ENCODE peak calls at places on chromosomes 6 and 20, in ten cellular contexts. One of them, this sample, is unnamed.

GRCh38 chr6:157661652-157662051 is 161.4 kb upstream of the SNX9 start:
- DNase-seq in tibial artery: no peak
- DNase-seq in upper lobe of right lung: no peak
- DNase-seq in omental fat pad: no peak
- DNase-seq in cardiac fibroblast: no peak
- DNase-seq in tibial nerve: no peak
- DNase-seq in psoas muscle: no peak
- DNase-seq in fibroblast of pulmonary artery: no peak
- DNase-seq in GM10248: no peak
- DNase-seq in glutamatergic neuron: no peak
- DNase-seq in this sample: no peak

GRCh38 chr6:14276667-14277404 is 159.3 kb downstream of the CD83 start:
- DNase-seq in fibroblast of pulmonary artery: no peak
- DNase-seq in upper lobe of right lung: no peak
- DNase-seq in tibial artery: no peak
- DNase-seq in GM10248: peak
- DNase-seq in tibial nerve: no peak
- DNase-seq in omental fat pad: no peak
- DNase-seq in cardiac fibroblast: no peak
- DNase-seq in psoas muscle: no peak
- DNase-seq in glutamatergic neuron: no peak
- DNase-seq in this sample: no peak

GRCh38 chr6:169787797-169788196 is 36.4 kb downstream of the ERMARD start:
- DNase-seq in tibial nerve: no peak
- DNase-seq in GM10248: no peak
- DNase-seq in tibial artery: peak
- DNase-seq in omental fat pad: no peak
- DNase-seq in psoas muscle: no peak
- DNase-seq in glutamatergic neuron: no peak
- DNase-seq in upper lobe of right lung: peak
- DNase-seq in fibroblast of pulmonary artery: no peak
- DNase-seq in cardiac fibroblast: no peak
- DNase-seq in this sample: no peak

GRCh38 chr20:46509523-46509922 is 3.8 kb downstream of the ZNF334 start:
- DNase-seq in tibial nerve: no peak
- DNase-seq in tibial artery: no peak
- DNase-seq in fibroblast of pulmonary artery: no peak
- DNase-seq in psoas muscle: no peak
- DNase-seq in omental fat pad: no peak
- DNase-seq in glutamatergic neuron: no peak
- DNase-seq in GM10248: no peak
- DNase-seq in upper lobe of right lung: no peak
- DNase-seq in cardiac fibroblast: no peak
- DNase-seq in this sample: no peak

GRCh38 chr6:51528556-51528955 is 558.9 kb downstream of the PKHD1 start:
- DNase-seq in fibroblast of pulmonary artery: no peak
- DNase-seq in glutamatergic neuron: no peak
- DNase-seq in upper lobe of right lung: no peak
- DNase-seq in tibial nerve: no peak
- DNase-seq in GM10248: no peak
- DNase-seq in cardiac fibroblast: no peak
- DNase-seq in psoas muscle: no peak
- DNase-seq in omental fat pad: no peak
- DNase-seq in tibial artery: no peak
- DNase-seq in this sample: no peak

GRCh38 chr20:38961530-38962043 is 557 bp upstream of the DHX35 start:
- DNase-seq in glutamatergic neuron: no peak
- DNase-seq in cardiac fibroblast: no peak
- DNase-seq in omental fat pad: no peak
- DNase-seq in fibroblast of pulmonary artery: no peak
- DNase-seq in tibial nerve: no peak
- DNase-seq in GM10248: no peak
- DNase-seq in psoas muscle: no peak
- DNase-seq in upper lobe of right lung: no peak
- DNase-seq in tibial artery: no peak
- DNase-seq in this sample: no peak

GRCh38 chr6:153117986-153118886 is 12.8 kb downstream of the RGS17 start:
- DNase-seq in cardiac fibroblast: peak
- DNase-seq in upper lobe of right lung: no peak
- DNase-seq in omental fat pad: no peak
- DNase-seq in glutamatergic neuron: no peak
- DNase-seq in tibial artery: no peak
- DNase-seq in fibroblast of pulmonary artery: peak
- DNase-seq in GM10248: peak
- DNase-seq in psoas muscle: no peak
- DNase-seq in tibial nerve: no peak
- DNase-seq in this sample: no peak

GRCh38 chr6:23244300-23244699 is 674.9 kb downstream of the HDGFL1 start:
- DNase-seq in glutamatergic neuron: no peak
- DNase-seq in tibial artery: no peak
- DNase-seq in fibroblast of pulmonary artery: peak
- DNase-seq in cardiac fibroblast: peak
- DNase-seq in psoas muscle: no peak
- DNase-seq in upper lobe of right lung: no peak
- DNase-seq in tibial nerve: no peak
- DNase-seq in GM10248: no peak
- DNase-seq in omental fat pad: no peak
- DNase-seq in this sample: no peak

GRCh38 chr20:31738729-31739549 is at the start of gene TPX2:
- DNase-seq in psoas muscle: peak
- DNase-seq in tibial artery: peak
- DNase-seq in upper lobe of right lung: peak
- DNase-seq in glutamatergic neuron: peak
- DNase-seq in cardiac fibroblast: peak
- DNase-seq in fibroblast of pulmonary artery: peak
- DNase-seq in tibial nerve: peak
- DNase-seq in omental fat pad: peak
- DNase-seq in GM10248: peak
- DNase-seq in this sample: peak

DNA sequence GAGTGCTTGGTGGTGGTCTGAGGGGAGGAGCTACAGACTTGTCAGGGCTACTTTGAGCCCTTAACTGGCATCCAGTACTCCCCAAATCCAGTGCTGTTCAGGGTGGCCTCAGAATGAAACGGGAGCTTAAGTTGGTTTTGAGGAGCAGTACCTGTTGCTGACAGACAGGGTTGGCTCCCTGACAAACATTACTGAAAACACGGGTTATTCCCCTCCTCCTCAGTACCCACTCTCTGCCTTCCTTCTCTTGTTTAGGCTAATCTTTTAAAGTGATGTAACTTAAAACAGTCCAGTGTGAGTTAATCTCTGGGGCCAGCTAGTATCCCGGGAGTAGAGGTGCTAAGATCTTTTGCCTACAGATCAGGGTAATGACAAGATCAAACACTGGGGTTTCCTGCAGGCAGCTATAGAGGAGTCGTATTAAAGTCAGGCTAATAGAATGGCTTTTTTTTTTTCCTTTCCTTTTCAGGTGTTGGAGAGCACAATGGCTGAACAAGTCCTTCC is 3.7 kb downstream of the TNFAIP3 start:
- DNase-seq in omental fat pad: no peak
- DNase-seq in tibial artery: no peak
- DNase-seq in upper lobe of right lung: no peak
- DNase-seq in tibial nerve: no peak
- DNase-seq in GM10248: peak
- DNase-seq in psoas muscle: no peak
- DNase-seq in cardiac fibroblast: no peak
- DNase-seq in glutamatergic neuron: no peak
- DNase-seq in fibroblast of pulmonary artery: peak
- DNase-seq in this sample: no peak
- TF ChIP-seq CTCF in omental fat pad: no peak
- TF ChIP-seq CTCF in tibial artery: no peak
- TF ChIP-seq CTCF in upper lobe of right lung: peak
- TF ChIP-seq CTCF in tibial nerve: peak
- TF ChIP-seq CTCF in GM10248: no peak
- TF ChIP-seq CTCF in psoas muscle: peak
- TF ChIP-seq CTCF in cardiac fibroblast: peak
- TF ChIP-seq CTCF in glutamatergic neuron: no peak
- TF ChIP-seq CTCF in fibroblast of pulmonary artery: peak
- TF ChIP-seq CTCF in this sample: no peak

DNA sequence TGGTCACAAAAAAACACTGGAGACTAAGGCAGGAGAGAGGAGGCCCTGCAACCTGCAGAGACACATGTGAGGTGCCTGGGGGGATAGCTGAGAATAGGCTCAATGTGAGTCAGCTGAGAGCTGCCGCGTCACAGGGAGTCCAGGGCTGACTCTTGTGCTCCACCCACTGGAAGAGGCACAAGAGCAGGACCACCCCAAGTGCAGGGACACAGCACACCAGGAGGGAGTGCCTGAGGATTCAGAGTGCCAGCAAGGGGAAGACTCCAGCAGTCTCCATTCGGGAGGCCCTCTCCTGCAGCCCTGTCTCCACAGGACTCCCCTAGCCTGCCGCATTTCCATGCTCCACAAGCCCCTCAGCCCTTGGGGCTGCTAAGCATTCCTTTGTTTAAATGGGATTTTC is 105.5 kb downstream of the HUS1B start:
- DNase-seq in upper lobe of right lung: no peak
- DNase-seq in fibroblast of pulmonary artery: peak
- DNase-seq in psoas muscle: no peak
- DNase-seq in GM10248: peak
- DNase-seq in cardiac fibroblast: peak
- DNase-seq in tibial nerve: no peak
- DNase-seq in tibial artery: no peak
- DNase-seq in omental fat pad: no peak
- DNase-seq in glutamatergic neuron: peak
- DNase-seq in this sample: peak
- TF ChIP-seq CTCF in upper lobe of right lung: no peak
- TF ChIP-seq CTCF in fibroblast of pulmonary artery: no peak
- TF ChIP-seq CTCF in psoas muscle: no peak
- TF ChIP-seq CTCF in GM10248: peak
- TF ChIP-seq CTCF in cardiac fibroblast: peak
- TF ChIP-seq CTCF in tibial nerve: no peak
- TF ChIP-seq CTCF in tibial artery: no peak
- TF ChIP-seq CTCF in omental fat pad: no peak
- TF ChIP-seq CTCF in glutamatergic neuron: no peak
- TF ChIP-seq CTCF in this sample: no peak

GRCh38 chr6:48388045-48388444 is 277.0 kb upstream of the PTCHD4 start:
- DNase-seq in cardiac fibroblast: no peak
- DNase-seq in fibroblast of pulmonary artery: no peak
- DNase-seq in upper lobe of right lung: no peak
- DNase-seq in tibial nerve: no peak
- DNase-seq in glutamatergic neuron: no peak
- DNase-seq in omental fat pad: no peak
- DNase-seq in GM10248: no peak
- DNase-seq in tibial artery: no peak
- DNase-seq in psoas muscle: no peak
- DNase-seq in this sample: no peak

GRCh38 chr6:48389146-48390043 is 278.4 kb upstream of the PTCHD4 start:
- DNase-seq in tibial artery: no peak
- DNase-seq in psoas muscle: no peak
- DNase-seq in upper lobe of right lung: no peak
- DNase-seq in glutamatergic neuron: no peak
- DNase-seq in omental fat pad: no peak
- DNase-seq in GM10248: no peak
- DNase-seq in cardiac fibroblast: no peak
- DNase-seq in tibial nerve: no peak
- DNase-seq in fibroblast of pulmonary artery: no peak
- DNase-seq in this sample: no peak
- TF ChIP-seq CTCF in tibial artery: no peak
- TF ChIP-seq CTCF in psoas muscle: no peak
- TF ChIP-seq CTCF in upper lobe of right lung: no peak
- TF ChIP-seq CTCF in glutamatergic neuron: no peak
- TF ChIP-seq CTCF in omental fat pad: no peak
- TF ChIP-seq CTCF in GM10248: no peak
- TF ChIP-seq CTCF in cardiac fibroblast: no peak
- TF ChIP-seq CTCF in tibial nerve: no peak
- TF ChIP-seq CTCF in fibroblast of pulmonary artery: no peak
- TF ChIP-seq CTCF in this sample: no peak

DNA sequence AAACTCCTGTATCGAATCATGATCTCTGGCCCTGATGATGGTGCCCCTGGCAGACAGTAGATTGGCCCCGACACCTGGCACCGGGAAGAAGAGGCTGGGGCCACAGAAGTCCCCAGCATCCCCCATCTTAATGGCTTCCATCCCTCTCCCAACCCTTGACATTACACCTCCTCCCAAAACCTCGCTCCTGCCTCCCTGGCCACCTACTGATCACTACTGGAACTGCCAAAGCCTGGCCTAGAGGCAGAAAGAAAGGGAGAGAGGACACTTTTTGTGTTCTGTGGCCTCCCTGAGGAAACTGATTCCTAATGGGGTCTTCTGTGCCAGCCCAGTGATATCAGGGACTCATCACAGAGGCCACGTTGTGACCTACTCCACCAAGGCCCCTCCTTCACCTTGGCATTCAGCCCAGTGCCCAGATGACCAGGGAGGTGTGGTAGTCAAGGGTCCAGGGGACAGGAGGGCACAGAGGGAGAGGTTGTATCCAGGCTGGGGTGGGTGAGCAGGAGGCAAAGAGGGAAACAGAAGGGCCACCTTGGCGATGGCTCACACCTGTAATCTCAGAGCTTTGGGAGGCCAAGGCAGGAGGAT is 6.1 kb downstream of the C20orf173 start:
- DNase-seq in psoas muscle: no peak
- DNase-seq in upper lobe of right lung: no peak
- DNase-seq in tibial nerve: peak
- DNase-seq in fibroblast of pulmonary artery: no peak
- DNase-seq in glutamatergic neuron: peak
- DNase-seq in GM10248: peak
- DNase-seq in tibial artery: no peak
- DNase-seq in omental fat pad: no peak
- DNase-seq in cardiac fibroblast: peak
- DNase-seq in this sample: peak
- TF ChIP-seq CTCF in psoas muscle: peak
- TF ChIP-seq CTCF in upper lobe of right lung: peak
- TF ChIP-seq CTCF in tibial nerve: no peak
- TF ChIP-seq CTCF in fibroblast of pulmonary artery: peak
- TF ChIP-seq CTCF in glutamatergic neuron: peak
- TF ChIP-seq CTCF in GM10248: peak
- TF ChIP-seq CTCF in tibial artery: peak
- TF ChIP-seq CTCF in omental fat pad: no peak
- TF ChIP-seq CTCF in cardiac fibroblast: peak
- TF ChIP-seq CTCF in this sample: peak

GRCh38 chr6:136474241-136474640 is 76.0 kb downstream of the MAP7 start:
- DNase-seq in tibial artery: no peak
- DNase-seq in psoas muscle: no peak
- DNase-seq in GM10248: no peak
- DNase-seq in upper lobe of right lung: no peak
- DNase-seq in tibial nerve: no peak
- DNase-seq in omental fat pad: no peak
- DNase-seq in cardiac fibroblast: no peak
- DNase-seq in fibroblast of pulmonary artery: no peak
- DNase-seq in glutamatergic neuron: no peak
- DNase-seq in this sample: no peak

GRCh38 chr6:136471922-136472321 is 78.3 kb downstream of the MAP7 start:
- DNase-seq in omental fat pad: no peak
- DNase-seq in tibial artery: no peak
- DNase-seq in fibroblast of pulmonary artery: no peak
- DNase-seq in cardiac fibroblast: no peak
- DNase-seq in GM10248: no peak
- DNase-seq in glutamatergic neuron: no peak
- DNase-seq in upper lobe of right lung: no peak
- DNase-seq in tibial nerve: no peak
- DNase-seq in psoas muscle: no peak
- DNase-seq in this sample: no peak

DNA sequence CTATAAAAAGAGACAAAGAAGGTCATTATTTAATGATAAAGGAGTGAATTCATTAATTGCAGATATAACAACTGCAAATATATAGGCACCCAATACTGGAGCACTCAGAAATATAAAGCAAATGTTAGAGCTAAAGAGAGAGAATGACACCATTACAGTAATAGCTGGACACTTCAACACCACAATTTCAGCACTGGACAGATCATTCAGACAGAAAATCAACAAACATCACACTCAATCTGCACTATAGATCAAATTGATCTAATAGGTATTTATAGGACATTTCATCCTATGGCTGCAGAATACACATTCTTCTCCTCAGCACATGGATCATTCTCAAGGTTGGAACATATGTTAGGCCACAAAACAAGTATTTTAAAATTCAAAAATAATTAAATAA is 72.7 kb downstream of the MAP7 start:
- DNase-seq in psoas muscle: no peak
- DNase-seq in glutamatergic neuron: no peak
- DNase-seq in upper lobe of right lung: no peak
- DNase-seq in GM10248: no peak
- DNase-seq in tibial nerve: no peak
- DNase-seq in fibroblast of pulmonary artery: no peak
- DNase-seq in cardiac fibroblast: no peak
- DNase-seq in omental fat pad: no peak
- DNase-seq in tibial artery: no peak
- DNase-seq in this sample: no peak
- TF ChIP-seq CTCF in psoas muscle: no peak
- TF ChIP-seq CTCF in glutamatergic neuron: no peak
- TF ChIP-seq CTCF in upper lobe of right lung: no peak
- TF ChIP-seq CTCF in GM10248: no peak
- TF ChIP-seq CTCF in tibial nerve: no peak
- TF ChIP-seq CTCF in fibroblast of pulmonary artery: no peak
- TF ChIP-seq CTCF in cardiac fibroblast: no peak
- TF ChIP-seq CTCF in omental fat pad: no peak
- TF ChIP-seq CTCF in tibial artery: no peak
- TF ChIP-seq CTCF in this sample: no peak

This sample was measured in nephron progenitor cell.